ENCODE peak calls at places on chromosome 1, in eight cellular contexts. B, X, Q, L, E, A, R and U are unnamed samples.
A peak's percentile ranks its signal among the peaks of the same experiment; 100 is the strongest.

GRCh38 chr1:207873055-207873890 is 37.7 kb downstream of the CD34 start:
- ATAC-seq in B (no peak), X (peak; percentile 43), Q (no peak), L (no peak), E (peak; percentile 37), A (no peak), R (peak; percentile 69), U (peak; percentile 75)

GRCh38 chr1:207831517-207832327 is 79.2 kb downstream of the CD34 start:
- ATAC-seq in B (no peak), X (peak; percentile 78), Q (peak; percentile 44), L (no peak), E (peak; percentile 84), A (no peak), R (peak; percentile 90), U (peak; percentile 90)

GRCh38 chr1:61753998-61754508 is 11.8 kb downstream of the PATJ start:
- ATAC-seq in B (peak; percentile 59), X (no peak), Q (no peak), L (no peak), E (no peak), A (no peak), R (peak; percentile 83), U (peak; percentile 88)

GRCh38 chr1:65277605-65278343 is 31.6 kb upstream of the DNAJC6 start:
- ATAC-seq in B (no peak), X (no peak), Q (no peak), L (no peak), E (no peak), A (peak; percentile 17), R (no peak), U (no peak)

GRCh38 chr1:97297611-97298010 is 576.0 kb downstream of the PTBP2 start:
- ATAC-seq in B (no peak), X (no peak), Q (no peak), L (no peak), E (no peak), A (no peak), R (no peak), U (no peak)

GRCh38 chr1:51532853-51533252 is 13.8 kb upstream of the EPS15 start:
- ATAC-seq in B (no peak), X (no peak), Q (no peak), L (no peak), E (no peak), A (no peak), R (no peak), U (no peak)

GRCh38 chr1:218573871-218574270 is 228.7 kb downstream of the TGFB2 start:
- ATAC-seq in B (no peak), X (no peak), Q (no peak), L (no peak), E (no peak), A (no peak), R (no peak), U (no peak)

GRCh38 chr1:230698130-230698529 is 15.8 kb downstream of the AGT start:
- ATAC-seq in B (no peak), X (no peak), Q (no peak), L (no peak), E (no peak), A (peak; percentile 66), R (no peak), U (no peak)

GRCh38 chr1:19932866-19933265 is 9.4 kb upstream of the PLA2G2E start:
- ATAC-seq in B (no peak), X (no peak), Q (no peak), L (no peak), E (no peak), A (no peak), R (no peak), U (no peak)

GRCh38 chr1:100883963-100884362 is 10.7 kb downstream of the EXTL2 start:
- ATAC-seq in B (peak; percentile 73), X (no peak), Q (peak; percentile 92), L (peak; percentile 88), E (no peak), A (no peak), R (no peak), U (no peak)

GRCh38 chr1:43585596-43585995 is 54.9 kb downstream of the PTPRF start:
- ATAC-seq in B (no peak), X (no peak), Q (no peak), L (no peak), E (no peak), A (no peak), R (no peak), U (no peak)

GRCh38 chr1:31980835-31981782 is 32.6 kb upstream of the KHDRBS1 start:
- ATAC-seq in B (no peak), X (peak; percentile 69), Q (no peak), L (no peak), E (peak; percentile 22), A (no peak), R (no peak), U (peak; percentile 13)

GRCh38 chr1:20666804-20667203 is 5.6 kb upstream of the DDOST start:
- ATAC-seq in B (no peak), X (peak; percentile 63), Q (peak; percentile 16), L (peak; percentile 63), E (peak; percentile 30), A (no peak), R (peak; percentile 78), U (peak; percentile 93)

GRCh38 chr1:211381481-211382181 is 55.0 kb downstream of the TRAF5 start:
- ATAC-seq in B (no peak), X (no peak), Q (no peak), L (no peak), E (no peak), A (no peak), R (peak; percentile 16), U (peak; percentile 50)

GRCh38 chr1:30735668-30736498 is 12.5 kb upstream of the MATN1 start:
- ATAC-seq in B (no peak), X (no peak), Q (no peak), L (no peak), E (no peak), A (no peak), R (no peak), U (no peak)

GRCh38 chr1:32963746-32964460 is 706 bp downstream of the RNF19B start:
- ATAC-seq in B (peak; percentile 57), X (peak; percentile 48), Q (peak; percentile 80), L (peak; percentile 61), E (peak; percentile 40), A (peak; percentile 69), R (peak; percentile 38), U (peak; percentile 25)

GRCh38 chr1:150171801-150172200 is 22.1 kb downstream of the PLEKHO1 start:
- ATAC-seq in B (no peak), X (no peak), Q (no peak), L (no peak), E (no peak), A (no peak), R (no peak), U (no peak)

GRCh38 chr1:90987860-90988259 is 34.0 kb downstream of the ZNF644 start:
- ATAC-seq in B (no peak), X (no peak), Q (no peak), L (no peak), E (no peak), A (no peak), R (no peak), U (no peak)

GRCh38 chr1:42932442-42932941 is 26.2 kb downstream of the SLC2A1 start:
- ATAC-seq in B (no peak), X (no peak), Q (no peak), L (no peak), E (no peak), A (no peak), R (no peak), U (peak; percentile 8)

GRCh38 chr1:49630156-49630555 is 393.6 kb downstream of the AGBL4 start:
- ATAC-seq in B (no peak), X (no peak), Q (no peak), L (no peak), E (no peak), A (no peak), R (no peak), U (no peak)

GRCh38 chr1:158972841-158973240 is 36.9 kb upstream of the IFI16 start:
- ATAC-seq in B (no peak), X (peak; percentile 57), Q (peak; percentile 31), L (no peak), E (no peak), A (peak; percentile 39), R (no peak), U (no peak)

GRCh38 chr1:2112280-2112701 is 62.1 kb downstream of the PRKCZ start:
- ATAC-seq in B (no peak), X (no peak), Q (no peak), L (no peak), E (peak; percentile 33), A (no peak), R (no peak), U (no peak)